ENCODE peak calls at places on chromosomes 11 and 22, in six cellular contexts. W is tibial artery; G is Ammon's horn; O is tibial nerve; L is activated naive CD8-positive, alpha-beta T cell treated with anti-CD3 and anti-CD28 coated beads for 36 hours; A is IMR-90. Y is an unnamed sample.

GRCh38 chr11:99370557-99371200 is 349.9 kb downstream of the CNTN5 start:
- DNase-seq in W (no peak), O (no peak), L (no peak), A (peak; percentile 72), G (peak; percentile 74), Y (peak; percentile 55)

GRCh38 chr11:82056450-82056849 is 677.2 kb downstream of the FAM181B start:
- DNase-seq in A (no peak), O (no peak), L (no peak), W (no peak), G (no peak), Y (no peak)

GRCh38 chr11:924406-925157 is 1.1 kb upstream of the AP2A2 start:
- DNase-seq in W (no peak), A (no peak), O (no peak), G (no peak), L (no peak), Y (no peak)

GRCh38 chr22:28548411-28548810 is 131.2 kb downstream of the TTC28 start:
- DNase-seq in O (no peak), G (peak; percentile 21), A (no peak), L (no peak), W (no peak), Y (no peak)

GRCh38 chr22:26172389-26172990 is 3.2 kb downstream of the SEZ6L start:
- DNase-seq in G (peak; percentile 68), O (no peak), W (no peak), L (peak; percentile 14), A (peak; percentile 4), Y (peak; percentile 1)

GRCh38 chr22:46132830-46133587 is 17.3 kb upstream of the PPARA start:
- DNase-seq in W (no peak), O (no peak), G (no peak), L (no peak), A (no peak), Y (no peak)

GRCh38 chr11:87116185-87116584 is 78.5 kb downstream of the TMEM135 start:
- DNase-seq in L (no peak), A (no peak), G (no peak), W (no peak), O (no peak), Y (no peak)

GRCh38 chr22:44523981-44524759 is 26.1 kb upstream of the RTL6 start:
- DNase-seq in G (no peak), L (no peak), O (no peak), W (no peak), A (peak; percentile 99), Y (peak; percentile 97)

GRCh38 chr11:76787911-76788596 is 4.9 kb downstream of the TSKU start:
- DNase-seq in G (no peak), L (no peak), A (peak; percentile 76), O (peak; percentile 53), W (peak; percentile 34), Y (peak; percentile 84)

GRCh38 chr11:77113382-77114088 is 10.9 kb downstream of the OMP start:
- DNase-seq in G (no peak), O (peak; percentile 45), W (no peak), A (peak; percentile 38), L (peak; percentile 25), Y (peak; percentile 33)

GRCh38 chr22:38314140-38314991 is 2.9 kb downstream of the CSNK1E start:
- DNase-seq in G (no peak), O (no peak), L (no peak), W (no peak), A (peak; percentile 75), Y (peak; percentile 62)

GRCh38 chr22:32991353-32992115 is 66.6 kb downstream of the SYN3 start:
- DNase-seq in W (peak; percentile 79), A (no peak), O (no peak), G (no peak), L (no peak), Y (peak; percentile 10)

GRCh38 chr11:117220568-117220967 is 11.3 kb downstream of the PCSK7 start:
- DNase-seq in O (peak; percentile 55), A (no peak), L (no peak), W (peak; percentile 85), G (peak; percentile 79), Y (no peak)